ENCODE peak calls at places on chromosome 15, in six cellular contexts. T is pancreas, Z is H9, D is endothelial cell, L is WTC11, Q is fibroblast of the aortic adventitia. H is an unnamed sample.

GRCh38 chr15:39610665-39611064 is 29.8 kb downstream of the THBS1 start:
- DNase-seq in Z (no peak), Q (no peak), L (no peak), T (no peak), D (no peak), H (no peak)

GRCh38 chr15:68400066-68400456 is 31.9 kb downstream of the ITGA11 start:
- DNase-seq in Q (no peak), L (no peak), T (no peak), Z (no peak), D (no peak), H (no peak)

GRCh38 chr15:77107531-77108355 is 36.8 kb upstream of the TSPAN3 start:
- DNase-seq in Q (peak), Z (peak), L (peak), T (peak), D (peak), H (peak)

GRCh38 chr15:64152507-64153387 is 1.2 kb downstream of the SNX22 start:
- DNase-seq in Z (peak), Q (no peak), T (peak), L (no peak), D (no peak), H (no peak)

GRCh38 chr15:65115542-65115941 is 542 bp upstream of the UBAP1L start:
- DNase-seq in Q (no peak), T (no peak), L (no peak), D (no peak), Z (no peak), H (no peak)

GRCh38 chr15:23647421-23648375 is at the start of gene MAGEL2:
- DNase-seq in D (peak), Q (no peak), T (no peak), L (peak), Z (peak), H (no peak)

GRCh38 chr15:85615930-85616329 is 178.8 kb downstream of the KLHL25 start:
- DNase-seq in T (no peak), Q (peak), L (peak), D (peak), Z (peak), H (peak)

GRCh38 chr15:78301326-78301725 is 1.9 kb upstream of the SKIC8 start:
- DNase-seq in L (no peak), Q (no peak), T (no peak), D (no peak), Z (no peak), H (no peak)

GRCh38 chr15:33132722-33133345 is 61.7 kb downstream of the FMN1 start:
- DNase-seq in Z (peak), L (no peak), D (peak), Q (peak), T (no peak), H (peak)

GRCh38 chr15:71469393-71469792 is 341.0 kb upstream of the NR2E3 start:
- DNase-seq in D (no peak), L (peak), Z (peak), T (no peak), Q (peak), H (no peak)

GRCh38 chr15:57566840-57567239 is 24.9 kb upstream of the MYZAP start:
- DNase-seq in Q (no peak), Z (no peak), T (peak), L (no peak), D (no peak), H (no peak)

GRCh38 chr15:91032919-91033803 is 10.8 kb upstream of the VPS33B start:
- DNase-seq in D (peak), Q (peak), Z (peak), T (peak), L (peak), H (peak)

GRCh38 chr15:85831415-85832113 is 36.8 kb upstream of the KLHL25 start:
- DNase-seq in L (peak), Q (peak), D (peak), T (peak), Z (peak), H (peak)

GRCh38 chr15:89958107-89958805 is 42.9 kb upstream of the ZNF710 start:
- DNase-seq in Z (no peak), Q (no peak), L (no peak), D (no peak), T (peak), H (no peak)

GRCh38 chr15:29677871-29678431 is 144.3 kb downstream of the TJP1 start:
- DNase-seq in Q (no peak), L (no peak), Z (peak), D (no peak), T (peak), H (no peak)

GRCh38 chr15:95842576-95842975 is 487.9 kb upstream of the NR2F2 start:
- DNase-seq in T (no peak), Q (no peak), L (no peak), D (no peak), Z (no peak), H (no peak)

GRCh38 chr15:85946986-85947385 is 132.7 kb upstream of the AGBL1 start:
- DNase-seq in Z (no peak), T (no peak), D (no peak), Q (no peak), L (no peak), H (no peak)

GRCh38 chr15:63881431-63881830 is 47.7 kb upstream of the HERC1 start:
- DNase-seq in Q (no peak), T (no peak), L (no peak), Z (no peak), D (no peak), H (no peak)

GRCh38 chr15:67997996-67998395 is 56.1 kb upstream of the PIAS1 start:
- DNase-seq in Z (no peak), T (no peak), Q (peak), D (no peak), L (no peak), H (peak)

GRCh38 chr15:59976480-59976879 is 27.6 kb upstream of the FOXB1 start:
- DNase-seq in L (no peak), T (no peak), D (peak), Z (no peak), Q (no peak), H (no peak)

GRCh38 chr15:80186066-80186465 is 33.3 kb downstream of the FAH start:
- DNase-seq in T (no peak), Z (no peak), L (no peak), Q (no peak), D (no peak), H (no peak)

GRCh38 chr15:38391186-38391585 is 62.7 kb upstream of the FAM98B start:
- DNase-seq in T (no peak), Q (no peak), D (no peak), L (no peak), Z (no peak), H (no peak)

GRCh38 chr15:53384417-53384816 is 375.0 kb downstream of the WDR72 start:
- DNase-seq in L (peak), Z (peak), T (peak), D (peak), Q (no peak), H (peak)
- TF ChIP-seq CTCF in L (peak), Z (peak), T (peak), D (no peak), Q (no peak), H (peak)

GRCh38 chr15:81813215-81813614 is 232.6 kb downstream of the MEX3B start:
- DNase-seq in D (no peak), L (peak), T (no peak), Q (no peak), Z (peak), H (no peak)

GRCh38 chr15:81814882-81815455 is 230.8 kb downstream of the MEX3B start:
- DNase-seq in Q (no peak), D (no peak), Z (no peak), T (no peak), L (no peak), H (no peak)

DNA sequence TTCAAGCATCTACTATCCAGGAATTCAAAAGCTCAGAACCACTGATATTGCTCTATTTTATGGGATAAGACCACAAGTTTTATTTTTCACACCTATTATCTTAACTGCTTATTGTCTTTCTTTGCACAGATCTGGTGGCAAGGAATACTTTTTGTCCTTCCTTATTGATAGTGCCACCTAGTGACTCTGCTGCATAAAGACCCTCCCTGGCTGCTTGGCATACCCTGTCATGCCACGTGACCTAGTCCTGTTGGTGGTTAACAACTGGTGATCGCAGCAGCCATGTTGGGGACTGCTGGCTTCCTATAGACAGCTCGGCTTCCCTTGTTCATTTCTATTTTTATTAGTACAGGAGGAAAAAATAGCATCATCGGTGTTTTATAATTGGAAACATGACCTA is 236.3 kb downstream of the MEX3B start:
- DNase-seq in T (peak), Q (peak), L (peak), Z (peak), D (peak), H (peak)
- TF ChIP-seq CTCF in T (no peak), Q (peak), L (no peak), Z (peak), D (no peak), H (no peak)

GRCh38 chr15:66491846-66492245 is 5.7 kb downstream of the SNAPC5 start:
- DNase-seq in D (no peak), Z (no peak), Q (no peak), L (no peak), T (no peak), H (no peak)
- TF ChIP-seq CTCF in D (no peak), Z (no peak), Q (no peak), L (no peak), T (no peak), H (no peak)

DNA sequence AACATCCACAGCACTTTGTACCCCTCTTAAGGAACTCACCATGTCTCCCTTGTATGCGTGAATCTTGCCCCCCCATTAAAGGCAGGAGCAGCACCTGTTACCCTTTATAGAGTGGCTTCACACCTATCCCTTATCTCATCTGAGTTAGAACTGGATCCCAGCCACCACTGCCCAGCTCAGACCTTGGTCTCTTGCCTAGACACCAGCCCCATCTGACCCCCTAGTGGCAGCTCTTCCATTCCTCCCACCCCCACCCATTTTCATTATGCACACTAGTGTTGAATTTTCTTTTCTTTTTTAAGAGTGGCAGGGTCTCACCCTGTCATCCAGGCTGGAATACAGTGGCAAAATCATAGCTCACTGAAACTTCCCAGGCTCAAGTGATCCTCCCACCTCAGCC is 3.2 kb upstream of the ZFYVE19 start:
- DNase-seq in D (no peak), Z (no peak), Q (no peak), T (no peak), L (no peak), H (no peak)
- TF ChIP-seq CTCF in D (no peak), Z (peak), Q (no peak), T (no peak), L (no peak), H (no peak)

GRCh38 chr15:101028772-101029438 is 109.7 kb downstream of the LRRK1 start:
- DNase-seq in L (peak), Z (peak), T (no peak), Q (no peak), D (no peak), H (no peak)
- TF ChIP-seq CTCF in L (no peak), Z (no peak), T (no peak), Q (no peak), D (no peak), H (no peak)

GRCh38 chr15:83747718-83748110 is 93.8 kb downstream of the ADAMTSL3 start:
- DNase-seq in T (no peak), Q (peak), L (no peak), D (no peak), Z (no peak), H (no peak)

GRCh38 chr15:83745771-83746170 is 91.8 kb downstream of the ADAMTSL3 start:
- DNase-seq in Q (no peak), L (no peak), D (no peak), T (no peak), Z (no peak), H (no peak)

GRCh38 chr15:83746231-83746630 is 92.3 kb downstream of the ADAMTSL3 start:
- DNase-seq in Q (no peak), Z (no peak), D (no peak), T (no peak), L (no peak), H (peak)

GRCh38 chr15:83747050-83747717 is 93.3 kb downstream of the ADAMTSL3 start:
- DNase-seq in L (no peak), T (no peak), D (peak), Q (peak), Z (peak), H (peak)
- TF ChIP-seq CTCF in L (no peak), T (no peak), D (no peak), Q (peak), Z (peak), H (no peak)